ENCODE peak calls at places on chromosomes 4 and X, in six cellular contexts. F is heart left ventricle, L is cardiac muscle cell, P is lower leg skin, R is NCI-H2081, A is esophagus squamous epithelium. K is an unnamed sample.

GRCh38 chr4:187006189-187006618 is 282.5 kb upstream of the FAT1 start:
- DNase-seq in F (no peak), L (peak), P (no peak), R (no peak), A (no peak), K (no peak)

GRCh38 chrX:51905711-51906110 is 12.3 kb downstream of the MAGED1 start:
- DNase-seq in F (no peak), L (no peak), P (no peak), R (no peak), A (no peak), K (no peak)

GRCh38 chrX:95156566-95156965 is 1482.6 kb downstream of the FAM133A start:
- DNase-seq in F (no peak), L (no peak), P (no peak), R (no peak), A (no peak), K (no peak)

GRCh38 chrX:137896123-137896522 is 330.2 kb downstream of the ZIC3 start:
- DNase-seq in F (no peak), L (no peak), P (no peak), R (no peak), A (no peak), K (no peak)

GRCh38 chrX:132958086-132958703 is at the start of gene HS6ST2:
- DNase-seq in F (no peak), L (no peak), P (no peak), R (no peak), A (no peak), K (no peak)

GRCh38 chrX:39619182-39620009 is 478.4 kb downstream of the BCOR start:
- DNase-seq in F (no peak), L (peak), P (no peak), R (no peak), A (no peak), K (no peak)

GRCh38 chr4:68373513-68373912 is 23.6 kb upstream of the YTHDC1 start:
- DNase-seq in F (peak), L (peak), P (peak), R (no peak), A (no peak), K (peak)

GRCh38 chrX:120791013-120791643 is 84.5 kb downstream of the CT47B1 start:
- DNase-seq in F (peak), L (peak), P (peak), R (no peak), A (no peak), K (no peak)

GRCh38 chrX:154373340-154374306 is 811 bp downstream of the FLNA start:
- DNase-seq in F (peak), L (peak), P (peak), R (peak), A (no peak), K (peak)

GRCh38 chr4:109296545-109296944 is 5.9 kb downstream of the COL25A1 start:
- DNase-seq in F (no peak), L (no peak), P (no peak), R (no peak), A (no peak), K (no peak)

GRCh38 chr4:37197899-37198298 is 46.6 kb upstream of the NWD2 start:
- DNase-seq in F (no peak), L (no peak), P (no peak), R (no peak), A (no peak), K (no peak)

GRCh38 chrX:125378205-125378604 is 58.5 kb downstream of the TEX13C start:
- DNase-seq in F (no peak), L (no peak), P (no peak), R (peak), A (no peak), K (no peak)

GRCh38 chr4:23015821-23016220 is 323.1 kb downstream of the GBA3 start:
- DNase-seq in F (no peak), L (no peak), P (no peak), R (no peak), A (no peak), K (no peak)

GRCh38 chr4:24126776-24127175 is 236.9 kb upstream of the PPARGC1A start:
- DNase-seq in F (no peak), L (no peak), P (no peak), R (no peak), A (no peak), K (no peak)

GRCh38 chrX:148035371-148035770 is 54.2 kb downstream of the FMR1NB start:
- DNase-seq in F (no peak), L (no peak), P (no peak), R (no peak), A (no peak), K (no peak)

GRCh38 chrX:9682456-9682855 is 83.2 kb downstream of the GPR143 start:
- DNase-seq in F (no peak), L (peak), P (no peak), R (no peak), A (no peak), K (no peak)

GRCh38 chrX:114334473-114334982 is 249.4 kb upstream of the HTR2C start:
- DNase-seq in F (no peak), L (no peak), P (no peak), R (no peak), A (no peak), K (no peak)

GRCh38 chrX:19195243-19195610 is 73.0 kb upstream of the ADGRG2 start:
- DNase-seq in F (no peak), L (no peak), P (no peak), R (no peak), A (no peak), K (no peak)

GRCh38 chr4:186095406-186095805 is 9.1 kb upstream of the FAM149A start:
- DNase-seq in F (no peak), L (no peak), P (no peak), R (no peak), A (no peak), K (no peak)

GRCh38 chrX:25523574-25523973 is 507.8 kb upstream of the ARX start:
- DNase-seq in F (peak), L (peak), P (no peak), R (peak), A (no peak), K (peak)

GRCh38 chr4:107380836-107381438 is 339.1 kb downstream of the PAPSS1 start:
- DNase-seq in F (no peak), L (no peak), P (no peak), R (no peak), A (no peak), K (no peak)

GRCh38 chr4:124278477-124278876 is 434.1 kb downstream of the ANKRD50 start:
- DNase-seq in F (no peak), L (peak), P (no peak), R (no peak), A (no peak), K (no peak)

GRCh38 chr4:153222162-153222789 is 18.0 kb downstream of the TRIM2 start:
- DNase-seq in F (peak), L (peak), P (peak), R (peak), A (no peak), K (peak)

GRCh38 chr4:32133141-32133540 is 1413.0 kb downstream of the PCDH7 start:
- DNase-seq in F (no peak), L (no peak), P (no peak), R (no peak), A (no peak), K (no peak)

GRCh38 chr4:54992266-54992665 is 133.1 kb downstream of the KDR start:
- DNase-seq in F (no peak), L (no peak), P (no peak), R (no peak), A (no peak), K (no peak)

GRCh38 chr4:1058997-1059665 is 47.7 kb downstream of the FGFRL1 start:
- DNase-seq in F (no peak), L (no peak), P (no peak), R (no peak), A (no peak), K (no peak)

GRCh38 chr4:86326399-86326798 is 33.5 kb downstream of the MAPK10 start:
- DNase-seq in F (no peak), L (no peak), P (no peak), R (no peak), A (no peak), K (no peak)

GRCh38 chr4:19982556-19982955 is 269.1 kb upstream of the SLIT2 start:
- DNase-seq in F (no peak), L (peak), P (no peak), R (no peak), A (no peak), K (no peak)

GRCh38 chrX:96372313-96373046 is 312.2 kb upstream of the DIAPH2 start:
- DNase-seq in F (peak), L (peak), P (no peak), R (peak), A (no peak), K (peak)

GRCh38 chr4:41070516-41071281 is 143.6 kb downstream of the APBB2 start:
- DNase-seq in F (no peak), L (peak), P (no peak), R (no peak), A (no peak), K (no peak)

GRCh38 chrX:130085551-130085986 is 24.7 kb downstream of the ELF4 start:
- DNase-seq in F (no peak), L (peak), P (no peak), R (no peak), A (no peak), K (no peak)

GRCh38 chr4:138113819-138114415 is 128.2 kb downstream of the SLC7A11 start:
- DNase-seq in F (no peak), L (peak), P (no peak), R (no peak), A (no peak), K (no peak)

GRCh38 chrX:38484607-38485498 is 76.5 kb upstream of the TSPAN7 start:
- DNase-seq in F (no peak), L (no peak), P (no peak), R (no peak), A (no peak), K (no peak)

GRCh38 chrX:50626432-50626831 is 155.8 kb upstream of the DGKK start:
- DNase-seq in F (no peak), L (no peak), P (no peak), R (no peak), A (no peak), K (no peak)

GRCh38 chrX:143121471-143121870 is 95.7 kb downstream of the SPANXN4 start:
- DNase-seq in F (no peak), L (no peak), P (no peak), R (peak), A (no peak), K (no peak)

GRCh38 chr4:2067446-2068197 is 8.5 kb downstream of the NAT8L start:
- DNase-seq in F (no peak), L (no peak), P (no peak), R (no peak), A (no peak), K (no peak)